ENCODE peak calls at places on chromosomes 2 and 18, in six cellular contexts. Y is stimulated activated CD8-positive, alpha-beta memory T cell treated with anti-CD3 and anti-CD28 coated beads, Interleukin-4, amount 100 ng/mL, for 1 hour; J is H54; C is activated CD8-positive, alpha-beta T cell treated with anti-CD3 and anti-CD28 coated beads for 36 hours; N is GM12865; F is esophagus squamous epithelium. Q is an unnamed sample.

GRCh38 chr2:70886541-70886987 is 49.1 kb upstream of the ATP6V1B1 start:
- DNase-seq in Y (no peak), J (no peak), C (no peak), N (no peak), F (no peak), Q (no peak)

GRCh38 chr2:29640360-29640759 is 281.0 kb downstream of the ALK start:
- DNase-seq in Y (no peak), J (no peak), C (no peak), N (no peak), F (no peak), Q (no peak)

GRCh38 chr2:30653847-30654246 is 153.4 kb downstream of the CAPN13 start:
- DNase-seq in Y (no peak), J (no peak), C (no peak), N (no peak), F (no peak), Q (no peak)

GRCh38 chr2:16425462-16426336 is 239.9 kb downstream of the CYRIA start:
- DNase-seq in Y (no peak), J (no peak), C (no peak), N (no peak), F (no peak), Q (no peak)

GRCh38 chr2:234725528-234726264 is 226.1 kb upstream of the SH3BP4 start:
- DNase-seq in Y (no peak), J (no peak), C (no peak), N (no peak), F (no peak), Q (no peak)

GRCh38 chr2:17373736-17374135 is 144.5 kb downstream of the RAD51AP2 start:
- DNase-seq in Y (no peak), J (no peak), C (no peak), N (no peak), F (no peak), Q (no peak)

GRCh38 chr2:101971836-101972235 is 19.9 kb upstream of the IL1R2 start:
- DNase-seq in Y (no peak), J (no peak), C (no peak), N (no peak), F (no peak), Q (no peak)

GRCh38 chr2:232322560-232323327 is 55.8 kb upstream of the ALPP start:
- DNase-seq in Y (no peak), J (no peak), C (peak; percentile 69), N (no peak), F (no peak), Q (no peak)

GRCh38 chr2:222433381-222434173 is 9.2 kb downstream of the SGPP2 start:
- DNase-seq in Y (no peak), J (no peak), C (no peak), N (peak; percentile 42), F (no peak), Q (no peak)

GRCh38 chr18:79610461-79611039 is 69.1 kb upstream of the CTDP1 start:
- DNase-seq in Y (no peak), J (no peak), C (no peak), N (no peak), F (no peak), Q (no peak)

GRCh38 chr2:207747653-207748560 is 21.8 kb downstream of the FZD5 start:
- DNase-seq in Y (no peak), J (no peak), C (no peak), N (no peak), F (no peak), Q (no peak)

GRCh38 chr2:29443627-29444026 is 328.4 kb downstream of the CLIP4 start:
- DNase-seq in Y (no peak), J (no peak), C (no peak), N (no peak), F (no peak), Q (no peak)

GRCh38 chr2:161763153-161763552 is 138.9 kb downstream of the SLC4A10 start:
- DNase-seq in Y (no peak), J (no peak), C (no peak), N (no peak), F (no peak), Q (no peak)

GRCh38 chr2:100683231-100683630 is 120.4 kb downstream of the PDCL3 start:
- DNase-seq in Y (no peak), J (no peak), C (no peak), N (no peak), F (no peak), Q (no peak)

GRCh38 chr2:242031481-242032019 is 162.0 kb downstream of the RTP5 start:
- DNase-seq in Y (peak; percentile 22), J (peak; percentile 80), C (peak; percentile 60), N (no peak), F (no peak), Q (peak; percentile 30)

GRCh38 chr2:206958236-206958635 is 18.9 kb downstream of the CPO start:
- DNase-seq in Y (no peak), J (no peak), C (no peak), N (no peak), F (no peak), Q (no peak)

GRCh38 chr2:112708968-112709367 is 11.9 kb upstream of the NT5DC4 start:
- DNase-seq in Y (no peak), J (no peak), C (no peak), N (peak; percentile 40), F (no peak), Q (no peak)

GRCh38 chr2:173963323-173963816 is 1.8 kb downstream of the SP3 start:
- DNase-seq in Y (peak; percentile 33), J (peak; percentile 40), C (peak; percentile 72), N (peak; percentile 83), F (no peak), Q (no peak)

GRCh38 chr2:72289283-72289682 is 141.6 kb upstream of the CYP26B1 start:
- DNase-seq in Y (no peak), J (no peak), C (no peak), N (no peak), F (no peak), Q (no peak)

GRCh38 chr2:63047534-63048281 is 2.9 kb upstream of the OTX1 start:
- DNase-seq in Y (no peak), J (no peak), C (peak; percentile 41), N (no peak), F (no peak), Q (no peak)

GRCh38 chr2:237901932-237902846 is 42.8 kb downstream of the RAMP1 start:
- DNase-seq in Y (no peak), J (no peak), C (peak; percentile 62), N (no peak), F (no peak), Q (no peak)

GRCh38 chr18:49768051-49768391 is 45.3 kb downstream of the ACAA2 start:
- DNase-seq in Y (no peak), J (peak; percentile 22), C (peak; percentile 49), N (peak; percentile 41), F (no peak), Q (no peak)

GRCh38 chr18:58221060-58221725 is 177.2 kb downstream of the NEDD4L start:
- DNase-seq in Y (no peak), J (no peak), C (no peak), N (no peak), F (no peak), Q (no peak)

GRCh38 chr2:134245340-134245984 is 8.4 kb upstream of the MGAT5 start:
- DNase-seq in Y (peak; percentile 67), J (peak; percentile 15), C (peak; percentile 90), N (peak; percentile 80), F (peak; percentile 11), Q (peak; percentile 62)

GRCh38 chr2:225400060-225400511 is 576 bp downstream of the NYAP2 start:
- DNase-seq in Y (no peak), J (no peak), C (peak; percentile 15), N (peak; percentile 6), F (no peak), Q (no peak)

GRCh38 chr2:197152451-197153228 is 157.9 kb downstream of the ANKRD44 start:
- DNase-seq in Y (no peak), J (no peak), C (no peak), N (peak; percentile 77), F (no peak), Q (no peak)

GRCh38 chr2:219684721-219685689 is 57.6 kb downstream of the SLC4A3 start:
- DNase-seq in Y (no peak), J (peak; percentile 64), C (peak; percentile 81), N (peak; percentile 85), F (no peak), Q (peak; percentile 13)

GRCh38 chr2:37891846-37892435 is 33.1 kb upstream of the RMDN2 start:
- DNase-seq in Y (no peak), J (no peak), C (no peak), N (no peak), F (no peak), Q (no peak)

GRCh38 chr2:207252979-207253640 is 87.4 kb upstream of the KLF7 start:
- DNase-seq in Y (no peak), J (no peak), C (no peak), N (no peak), F (no peak), Q (no peak)

GRCh38 chr2:68472796-68473414 is 5.5 kb downstream of the APLF start:
- DNase-seq in Y (no peak), J (no peak), C (no peak), N (no peak), F (no peak), Q (no peak)

GRCh38 chr2:102129956-102130650 is 12.4 kb upstream of the IL1R1 start:
- DNase-seq in Y (no peak), J (no peak), C (no peak), N (no peak), F (no peak), Q (no peak)

Q was measured in activated CD8-positive, alpha-beta memory T cell treated with anti-CD3 and anti-CD28 coated beads for 4 hours.